ENCODE peak calls at places on chromosomes 2 and 18, in ten cellular contexts. One of them, this sample, is unnamed.

GRCh38 chr18:23226930-23227728 is 91.8 kb downstream of the CABLES1 start:
- DNase-seq in suprapubic skin: no peak
- DNase-seq in heart left ventricle: peak; percentile 44
- DNase-seq in psoas muscle: peak; percentile 53
- DNase-seq in aorta: peak; percentile 83
- DNase-seq in left lung: no peak
- DNase-seq in PC-9: no peak
- DNase-seq in cardiac muscle cell: no peak
- DNase-seq in ovary: peak; percentile 70
- DNase-seq in kidney: no peak
- DNase-seq in this sample: no peak

GRCh38 chr2:68739261-68740183 is 4.9 kb downstream of the ARHGAP25 start:
- DNase-seq in heart left ventricle: no peak
- DNase-seq in aorta: no peak
- DNase-seq in suprapubic skin: no peak
- DNase-seq in psoas muscle: no peak
- DNase-seq in ovary: no peak
- DNase-seq in left lung: no peak
- DNase-seq in kidney: no peak
- DNase-seq in PC-9: no peak
- DNase-seq in cardiac muscle cell: no peak
- DNase-seq in this sample: no peak

GRCh38 chr2:239262484-239263230 is 138.2 kb downstream of the HDAC4 start:
- DNase-seq in heart left ventricle: peak; percentile 21
- DNase-seq in cardiac muscle cell: no peak
- DNase-seq in psoas muscle: no peak
- DNase-seq in left lung: no peak
- DNase-seq in suprapubic skin: peak; percentile 74
- DNase-seq in aorta: no peak
- DNase-seq in ovary: no peak
- DNase-seq in PC-9: no peak
- DNase-seq in kidney: no peak
- DNase-seq in this sample: peak; percentile 46

GRCh38 chr2:240498171-240498957 is 59.4 kb downstream of the ANKMY1 start:
- DNase-seq in cardiac muscle cell: no peak
- DNase-seq in psoas muscle: no peak
- DNase-seq in suprapubic skin: peak; percentile 55
- DNase-seq in aorta: no peak
- DNase-seq in heart left ventricle: no peak
- DNase-seq in kidney: no peak
- DNase-seq in ovary: no peak
- DNase-seq in PC-9: no peak
- DNase-seq in left lung: no peak
- DNase-seq in this sample: no peak

GRCh38 chr2:20223345-20224190 is 1.4 kb downstream of the SDC1 start:
- DNase-seq in suprapubic skin: no peak
- DNase-seq in aorta: no peak
- DNase-seq in kidney: peak; percentile 86
- DNase-seq in psoas muscle: peak; percentile 34
- DNase-seq in left lung: peak; percentile 84
- DNase-seq in ovary: peak; percentile 33
- DNase-seq in cardiac muscle cell: peak; percentile 70
- DNase-seq in PC-9: peak; percentile 58
- DNase-seq in heart left ventricle: peak; percentile 39
- DNase-seq in this sample: peak; percentile 66

GRCh38 chr2:180980943-180981898 is 816 bp downstream of the UBE2E3 start:
- DNase-seq in left lung: peak; percentile 85
- DNase-seq in psoas muscle: peak; percentile 29
- DNase-seq in aorta: peak; percentile 51
- DNase-seq in kidney: peak; percentile 64
- DNase-seq in PC-9: peak; percentile 33
- DNase-seq in heart left ventricle: peak; percentile 42
- DNase-seq in ovary: peak; percentile 31
- DNase-seq in suprapubic skin: no peak
- DNase-seq in cardiac muscle cell: peak; percentile 53
- DNase-seq in this sample: no peak

GRCh38 chr2:74440005-74440377 is 1.7 kb downstream of the RTKN start:
- DNase-seq in suprapubic skin: no peak
- DNase-seq in ovary: peak; percentile 35
- DNase-seq in psoas muscle: peak; percentile 80
- DNase-seq in aorta: peak; percentile 85
- DNase-seq in PC-9: no peak
- DNase-seq in left lung: peak; percentile 79
- DNase-seq in kidney: peak; percentile 90
- DNase-seq in heart left ventricle: peak; percentile 91
- DNase-seq in cardiac muscle cell: peak; percentile 50
- DNase-seq in this sample: no peak

GRCh38 chr18:75265872-75266271 is 55.3 kb downstream of the TSHZ1 start:
- DNase-seq in ovary: no peak
- DNase-seq in PC-9: no peak
- DNase-seq in heart left ventricle: no peak
- DNase-seq in kidney: no peak
- DNase-seq in cardiac muscle cell: no peak
- DNase-seq in left lung: no peak
- DNase-seq in aorta: no peak
- DNase-seq in suprapubic skin: no peak
- DNase-seq in psoas muscle: no peak
- DNase-seq in this sample: no peak

GRCh38 chr2:102051659-102052366 is 60.1 kb downstream of the IL1R2 start:
- DNase-seq in left lung: no peak
- DNase-seq in heart left ventricle: no peak
- DNase-seq in kidney: no peak
- DNase-seq in aorta: no peak
- DNase-seq in psoas muscle: peak; percentile 34
- DNase-seq in suprapubic skin: no peak
- DNase-seq in ovary: no peak
- DNase-seq in PC-9: no peak
- DNase-seq in cardiac muscle cell: no peak
- DNase-seq in this sample: no peak

GRCh38 chr2:192203876-192204275 is 9.1 kb upstream of the TMEFF2 start:
- DNase-seq in PC-9: no peak
- DNase-seq in left lung: no peak
- DNase-seq in heart left ventricle: no peak
- DNase-seq in aorta: no peak
- DNase-seq in suprapubic skin: no peak
- DNase-seq in kidney: no peak
- DNase-seq in psoas muscle: no peak
- DNase-seq in cardiac muscle cell: no peak
- DNase-seq in ovary: no peak
- DNase-seq in this sample: no peak

GRCh38 chr2:190947139-190947538 is 66.5 kb downstream of the GLS start:
- DNase-seq in psoas muscle: no peak
- DNase-seq in PC-9: peak; percentile 19
- DNase-seq in kidney: no peak
- DNase-seq in aorta: no peak
- DNase-seq in left lung: no peak
- DNase-seq in heart left ventricle: no peak
- DNase-seq in suprapubic skin: no peak
- DNase-seq in ovary: no peak
- DNase-seq in cardiac muscle cell: no peak
- DNase-seq in this sample: no peak

GRCh38 chr2:109383505-109384307 is 230.1 kb downstream of the SEPTIN10 start:
- DNase-seq in cardiac muscle cell: no peak
- DNase-seq in aorta: no peak
- DNase-seq in suprapubic skin: peak; percentile 44
- DNase-seq in PC-9: no peak
- DNase-seq in kidney: peak; percentile 33
- DNase-seq in heart left ventricle: no peak
- DNase-seq in left lung: no peak
- DNase-seq in ovary: no peak
- DNase-seq in psoas muscle: no peak
- DNase-seq in this sample: no peak

GRCh38 chr2:141331127-141331526 is 799.7 kb downstream of the LRP1B start:
- DNase-seq in left lung: no peak
- DNase-seq in aorta: no peak
- DNase-seq in suprapubic skin: no peak
- DNase-seq in cardiac muscle cell: no peak
- DNase-seq in ovary: no peak
- DNase-seq in kidney: no peak
- DNase-seq in PC-9: no peak
- DNase-seq in heart left ventricle: no peak
- DNase-seq in psoas muscle: no peak
- DNase-seq in this sample: no peak

GRCh38 chr2:112481050-112481527 is 867 bp upstream of the TTL start:
- DNase-seq in suprapubic skin: peak; percentile 90
- DNase-seq in psoas muscle: peak; percentile 82
- DNase-seq in kidney: peak; percentile 91
- DNase-seq in left lung: peak; percentile 96
- DNase-seq in ovary: peak; percentile 76
- DNase-seq in cardiac muscle cell: peak; percentile 86
- DNase-seq in aorta: peak; percentile 89
- DNase-seq in PC-9: peak; percentile 77
- DNase-seq in heart left ventricle: peak; percentile 87
- DNase-seq in this sample: peak; percentile 79

GRCh38 chr2:111116843-111117665 is 3.7 kb upstream of the BCL2L11 start:
- DNase-seq in cardiac muscle cell: peak; percentile 80
- DNase-seq in kidney: peak; percentile 93
- DNase-seq in ovary: peak; percentile 72
- DNase-seq in aorta: peak; percentile 79
- DNase-seq in left lung: peak; percentile 90
- DNase-seq in heart left ventricle: peak; percentile 75
- DNase-seq in psoas muscle: peak; percentile 66
- DNase-seq in PC-9: no peak
- DNase-seq in suprapubic skin: peak; percentile 85
- DNase-seq in this sample: peak; percentile 81

GRCh38 chr2:127359520-127359919 is 28.3 kb downstream of the MAP3K2 start:
- DNase-seq in kidney: no peak
- DNase-seq in heart left ventricle: no peak
- DNase-seq in suprapubic skin: no peak
- DNase-seq in cardiac muscle cell: no peak
- DNase-seq in ovary: no peak
- DNase-seq in PC-9: no peak
- DNase-seq in aorta: no peak
- DNase-seq in psoas muscle: no peak
- DNase-seq in left lung: no peak
- DNase-seq in this sample: no peak

GRCh38 chr18:78659748-78660147 is 319.9 kb upstream of the SALL3 start:
- DNase-seq in left lung: peak; percentile 75
- DNase-seq in cardiac muscle cell: peak; percentile 43
- DNase-seq in suprapubic skin: no peak
- DNase-seq in PC-9: no peak
- DNase-seq in kidney: no peak
- DNase-seq in psoas muscle: no peak
- DNase-seq in aorta: no peak
- DNase-seq in ovary: no peak
- DNase-seq in heart left ventricle: no peak
- DNase-seq in this sample: no peak

GRCh38 chr2:236161082-236161462 is 7.1 kb downstream of the GBX2 start:
- DNase-seq in suprapubic skin: no peak
- DNase-seq in left lung: no peak
- DNase-seq in ovary: no peak
- DNase-seq in cardiac muscle cell: no peak
- DNase-seq in heart left ventricle: no peak
- DNase-seq in aorta: no peak
- DNase-seq in PC-9: no peak
- DNase-seq in kidney: no peak
- DNase-seq in psoas muscle: no peak
- DNase-seq in this sample: no peak
- H3K4me1 ChIP-seq in suprapubic skin: peaks cover 42% of the 10 kb centered on the region
- H3K4me1 ChIP-seq in left lung: peaks cover 18% of the 10 kb centered on the region
- H3K4me1 ChIP-seq in ovary: peaks cover 3% of the 10 kb centered on the region
- H3K4me1 ChIP-seq in cardiac muscle cell: peaks cover 12% of the 10 kb centered on the region
- H3K4me1 ChIP-seq in heart left ventricle: peaks cover 6% of the 10 kb centered on the region
- H3K4me1 ChIP-seq in aorta: no peaks in the 10 kb centered on the region
- H3K4me1 ChIP-seq in PC-9: no peaks in the 10 kb centered on the region
- H3K4me1 ChIP-seq in kidney: no peaks in the 10 kb centered on the region
- H3K4me1 ChIP-seq in psoas muscle: peaks cover 13% of the 10 kb centered on the region
- H3K4me1 ChIP-seq in this sample: peaks cover 7% of the 10 kb centered on the region

GRCh38 chr2:176138526-176139169 is 9.1 kb downstream of the HOXD8 start:
- DNase-seq in left lung: no peak
- DNase-seq in heart left ventricle: no peak
- DNase-seq in aorta: no peak
- DNase-seq in ovary: no peak
- DNase-seq in suprapubic skin: peak; percentile 69
- DNase-seq in PC-9: no peak
- DNase-seq in cardiac muscle cell: no peak
- DNase-seq in kidney: peak; percentile 64
- DNase-seq in psoas muscle: no peak
- DNase-seq in this sample: no peak

GRCh38 chr2:176134978-176135575 is 5.6 kb downstream of the HOXD8 start:
- DNase-seq in kidney: peak; percentile 51
- DNase-seq in heart left ventricle: no peak
- DNase-seq in psoas muscle: no peak
- DNase-seq in suprapubic skin: no peak
- DNase-seq in cardiac muscle cell: no peak
- DNase-seq in PC-9: no peak
- DNase-seq in ovary: no peak
- DNase-seq in left lung: no peak
- DNase-seq in aorta: no peak
- DNase-seq in this sample: no peak

GRCh38 chr2:176137249-176137573 is 7.7 kb downstream of the HOXD8 start:
- DNase-seq in left lung: no peak
- DNase-seq in ovary: no peak
- DNase-seq in aorta: no peak
- DNase-seq in PC-9: no peak
- DNase-seq in heart left ventricle: no peak
- DNase-seq in psoas muscle: no peak
- DNase-seq in cardiac muscle cell: no peak
- DNase-seq in suprapubic skin: no peak
- DNase-seq in kidney: no peak
- DNase-seq in this sample: no peak

GRCh38 chr2:176137883-176138282 is 8.4 kb downstream of the HOXD8 start:
- DNase-seq in left lung: no peak
- DNase-seq in PC-9: no peak
- DNase-seq in psoas muscle: no peak
- DNase-seq in ovary: peak; percentile 47
- DNase-seq in heart left ventricle: no peak
- DNase-seq in suprapubic skin: no peak
- DNase-seq in kidney: peak; percentile 39
- DNase-seq in aorta: no peak
- DNase-seq in cardiac muscle cell: no peak
- DNase-seq in this sample: no peak

GRCh38 chr2:176136375-176137248 is 7.1 kb downstream of the HOXD8 start:
- DNase-seq in cardiac muscle cell: peak; percentile 59
- DNase-seq in aorta: no peak
- DNase-seq in heart left ventricle: no peak
- DNase-seq in psoas muscle: peak; percentile 34
- DNase-seq in PC-9: no peak
- DNase-seq in ovary: peak; percentile 70
- DNase-seq in suprapubic skin: peak; percentile 81
- DNase-seq in left lung: peak; percentile 68
- DNase-seq in kidney: peak; percentile 81
- DNase-seq in this sample: no peak
- H3K4me3 ChIP-seq in cardiac muscle cell: peak overlapping the region; percentile 27
- H3K4me3 ChIP-seq in aorta: peak overlapping the region; percentile 84
- H3K4me3 ChIP-seq in heart left ventricle: peak overlapping the region; percentile 46
- H3K4me3 ChIP-seq in psoas muscle: peak overlapping the region; percentile 89
- H3K4me3 ChIP-seq in PC-9: no peak overlapping the region
- H3K4me3 ChIP-seq in ovary: peak overlapping the region; percentile 64
- H3K4me3 ChIP-seq in suprapubic skin: peak overlapping the region; percentile 61
- H3K4me3 ChIP-seq in left lung: peak overlapping the region; percentile 21
- H3K4me3 ChIP-seq in kidney: peak overlapping the region; percentile 71
- H3K4me3 ChIP-seq in this sample: peak overlapping the region; percentile 35

GRCh38 chr2:219506802-219507554 is 7.3 kb upstream of the ASIC4 start:
- DNase-seq in left lung: peak; percentile 72
- DNase-seq in heart left ventricle: peak; percentile 17
- DNase-seq in psoas muscle: no peak
- DNase-seq in aorta: no peak
- DNase-seq in cardiac muscle cell: no peak
- DNase-seq in PC-9: no peak
- DNase-seq in ovary: no peak
- DNase-seq in kidney: peak; percentile 68
- DNase-seq in suprapubic skin: no peak
- DNase-seq in this sample: peak; percentile 60
- H3K4me1 ChIP-seq in left lung: peaks cover 11% of the 10 kb centered on the region
- H3K4me1 ChIP-seq in heart left ventricle: peaks cover 4% of the 10 kb centered on the region
- H3K4me1 ChIP-seq in psoas muscle: no peaks in the 10 kb centered on the region
- H3K4me1 ChIP-seq in aorta: no peaks in the 10 kb centered on the region
- H3K4me1 ChIP-seq in cardiac muscle cell: peaks cover 26% of the 10 kb centered on the region
- H3K4me1 ChIP-seq in PC-9: no peaks in the 10 kb centered on the region
- H3K4me1 ChIP-seq in ovary: peaks cover 6% of the 10 kb centered on the region
- H3K4me1 ChIP-seq in kidney: peaks cover 3% of the 10 kb centered on the region
- H3K4me1 ChIP-seq in suprapubic skin: peaks cover 22% of the 10 kb centered on the region
- H3K4me1 ChIP-seq in this sample: no peaks in the 10 kb centered on the region

GRCh38 chr18:713135-713490 is 683 bp upstream of the ENOSF1 start:
- DNase-seq in kidney: no peak
- DNase-seq in psoas muscle: no peak
- DNase-seq in aorta: no peak
- DNase-seq in cardiac muscle cell: no peak
- DNase-seq in heart left ventricle: no peak
- DNase-seq in left lung: no peak
- DNase-seq in suprapubic skin: no peak
- DNase-seq in PC-9: no peak
- DNase-seq in ovary: peak; percentile 28
- DNase-seq in this sample: no peak
- H3K4me3 ChIP-seq in kidney: peak overlapping the region; percentile 42
- H3K4me3 ChIP-seq in psoas muscle: peak overlapping the region; percentile 92
- H3K4me3 ChIP-seq in aorta: no peak overlapping the region
- H3K4me3 ChIP-seq in cardiac muscle cell: no peak overlapping the region
- H3K4me3 ChIP-seq in heart left ventricle: peak overlapping the region; percentile 71
- H3K4me3 ChIP-seq in left lung: peak overlapping the region; percentile 62
- H3K4me3 ChIP-seq in suprapubic skin: peak overlapping the region; percentile 74
- H3K4me3 ChIP-seq in PC-9: peak overlapping the region; percentile 92
- H3K4me3 ChIP-seq in ovary: peak overlapping the region; percentile 49
- H3K4me3 ChIP-seq in this sample: peak overlapping the region; percentile 63

This sample was measured in pancreas.